ENCODE peak calls at places on chromosomes 13 and 19, in five cellular contexts. One of them, this sample, is unnamed.

GRCh38 chr13:32645854-32646253 is 59.6 kb downstream of the PDS5B start:
- DNase-seq in CD8-positive, alpha-beta T cell: no peak
- DNase-seq in pancreas: no peak
- DNase-seq in sigmoid colon: no peak
- DNase-seq in heart right ventricle: no peak
- DNase-seq in this sample: no peak

GRCh38 chr19:37519890-37520289 is 13.2 kb downstream of the ZNF793 start:
- DNase-seq in heart right ventricle: no peak
- DNase-seq in pancreas: no peak
- DNase-seq in sigmoid colon: no peak
- DNase-seq in CD8-positive, alpha-beta T cell: no peak
- DNase-seq in this sample: no peak

GRCh38 chr13:114021464-114022308 is 47.8 kb upstream of the C13orf46 start:
- DNase-seq in pancreas: no peak
- DNase-seq in CD8-positive, alpha-beta T cell: no peak
- DNase-seq in heart right ventricle: no peak
- DNase-seq in sigmoid colon: no peak
- DNase-seq in this sample: no peak

GRCh38 chr13:57630661-57631606 is 610 bp upstream of the PCDH17 start:
- DNase-seq in sigmoid colon: no peak
- DNase-seq in CD8-positive, alpha-beta T cell: no peak
- DNase-seq in heart right ventricle: peak; percentile 24
- DNase-seq in pancreas: no peak
- DNase-seq in this sample: no peak

GRCh38 chr13:94318418-94318817 is 161.1 kb downstream of the DCT start:
- DNase-seq in sigmoid colon: no peak
- DNase-seq in CD8-positive, alpha-beta T cell: no peak
- DNase-seq in heart right ventricle: no peak
- DNase-seq in pancreas: no peak
- DNase-seq in this sample: no peak

GRCh38 chr13:97434417-97435296 is 688 bp downstream of the RAP2A start:
- DNase-seq in heart right ventricle: peak; percentile 26
- DNase-seq in sigmoid colon: peak; percentile 78
- DNase-seq in pancreas: peak; percentile 22
- DNase-seq in CD8-positive, alpha-beta T cell: peak; percentile 18
- DNase-seq in this sample: peak; percentile 82

GRCh38 chr13:72208112-72208645 is 341.2 kb upstream of the DACH1 start:
- DNase-seq in CD8-positive, alpha-beta T cell: no peak
- DNase-seq in heart right ventricle: no peak
- DNase-seq in pancreas: no peak
- DNase-seq in sigmoid colon: no peak
- DNase-seq in this sample: no peak

GRCh38 chr13:33334831-33335230 is 49.3 kb upstream of the STARD13 start:
- DNase-seq in pancreas: no peak
- DNase-seq in sigmoid colon: no peak
- DNase-seq in CD8-positive, alpha-beta T cell: no peak
- DNase-seq in heart right ventricle: no peak
- DNase-seq in this sample: no peak

GRCh38 chr13:34361528-34361927 is 543.6 kb downstream of the RFC3 start:
- DNase-seq in sigmoid colon: no peak
- DNase-seq in CD8-positive, alpha-beta T cell: no peak
- DNase-seq in heart right ventricle: no peak
- DNase-seq in pancreas: no peak
- DNase-seq in this sample: no peak

GRCh38 chr13:71021810-71022422 is 845.1 kb downstream of the DACH1 start:
- DNase-seq in pancreas: no peak
- DNase-seq in CD8-positive, alpha-beta T cell: no peak
- DNase-seq in heart right ventricle: no peak
- DNase-seq in sigmoid colon: no peak
- DNase-seq in this sample: no peak

GRCh38 chr19:6530385-6531162 is at the start of gene TNFSF9:
- DNase-seq in pancreas: peak; percentile 77
- DNase-seq in CD8-positive, alpha-beta T cell: peak; percentile 80
- DNase-seq in sigmoid colon: peak; percentile 95
- DNase-seq in heart right ventricle: peak; percentile 84
- DNase-seq in this sample: peak; percentile 87

GRCh38 chr13:27450921-27451461 is 627 bp upstream of the MTIF3 start:
- DNase-seq in heart right ventricle: peak; percentile 26
- DNase-seq in pancreas: peak; percentile 31
- DNase-seq in CD8-positive, alpha-beta T cell: no peak
- DNase-seq in sigmoid colon: peak; percentile 73
- DNase-seq in this sample: no peak

GRCh38 chr19:18251587-18252369 is 22.5 kb downstream of the IQCN start:
- DNase-seq in heart right ventricle: peak; percentile 69
- DNase-seq in pancreas: peak; percentile 42
- DNase-seq in CD8-positive, alpha-beta T cell: peak; percentile 80
- DNase-seq in sigmoid colon: peak; percentile 85
- DNase-seq in this sample: peak; percentile 82

GRCh38 chr19:10270616-10271394 is at the start of gene ICAM1:
- DNase-seq in sigmoid colon: peak; percentile 93
- DNase-seq in CD8-positive, alpha-beta T cell: peak; percentile 57
- DNase-seq in heart right ventricle: peak; percentile 88
- DNase-seq in pancreas: peak; percentile 56
- DNase-seq in this sample: no peak

GRCh38 chr13:51396352-51396751 is 56.5 kb downstream of the INTS6 start:
- DNase-seq in CD8-positive, alpha-beta T cell: no peak
- DNase-seq in pancreas: no peak
- DNase-seq in heart right ventricle: no peak
- DNase-seq in sigmoid colon: no peak
- DNase-seq in this sample: no peak

GRCh38 chr13:36098080-36098479 is 33.1 kb downstream of the DCLK1 start:
- DNase-seq in pancreas: no peak
- DNase-seq in CD8-positive, alpha-beta T cell: no peak
- DNase-seq in sigmoid colon: no peak
- DNase-seq in heart right ventricle: no peak
- DNase-seq in this sample: no peak

GRCh38 chr13:113209336-113209879 is at the start of gene CUL4A:
- DNase-seq in heart right ventricle: peak; percentile 80
- DNase-seq in pancreas: peak; percentile 74
- DNase-seq in CD8-positive, alpha-beta T cell: peak; percentile 68
- DNase-seq in sigmoid colon: peak; percentile 88
- DNase-seq in this sample: peak; percentile 83

GRCh38 chr19:35856001-35856400 is 710 bp upstream of the KIRREL2 start:
- DNase-seq in sigmoid colon: no peak
- DNase-seq in CD8-positive, alpha-beta T cell: no peak
- DNase-seq in heart right ventricle: no peak
- DNase-seq in pancreas: peak; percentile 90
- DNase-seq in this sample: no peak

GRCh38 chr13:75101997-75102720 is 379.8 kb downstream of the TBC1D4 start:
- DNase-seq in sigmoid colon: no peak
- DNase-seq in CD8-positive, alpha-beta T cell: no peak
- DNase-seq in heart right ventricle: no peak
- DNase-seq in pancreas: no peak
- DNase-seq in this sample: no peak

GRCh38 chr13:113835461-113836274 is 28.2 kb downstream of the GAS6 start:
- DNase-seq in sigmoid colon: no peak
- DNase-seq in heart right ventricle: no peak
- DNase-seq in CD8-positive, alpha-beta T cell: no peak
- DNase-seq in pancreas: no peak
- DNase-seq in this sample: no peak

GRCh38 chr13:25059166-25059565 is 36.8 kb upstream of the PABPC3 start:
- DNase-seq in sigmoid colon: no peak
- DNase-seq in CD8-positive, alpha-beta T cell: no peak
- DNase-seq in heart right ventricle: no peak
- DNase-seq in pancreas: no peak
- DNase-seq in this sample: no peak

GRCh38 chr13:29434217-29434940 is 161.1 kb downstream of the SLC7A1 start:
- DNase-seq in sigmoid colon: no peak
- DNase-seq in pancreas: no peak
- DNase-seq in heart right ventricle: no peak
- DNase-seq in CD8-positive, alpha-beta T cell: no peak
- DNase-seq in this sample: no peak

GRCh38 chr13:97384366-97384765 is 49.6 kb upstream of the RAP2A start:
- DNase-seq in sigmoid colon: no peak
- DNase-seq in heart right ventricle: no peak
- DNase-seq in CD8-positive, alpha-beta T cell: no peak
- DNase-seq in pancreas: no peak
- DNase-seq in this sample: no peak

GRCh38 chr13:65615506-65615905 is 1614.6 kb downstream of the PCDH9 start:
- DNase-seq in pancreas: no peak
- DNase-seq in CD8-positive, alpha-beta T cell: no peak
- DNase-seq in heart right ventricle: no peak
- DNase-seq in sigmoid colon: no peak
- DNase-seq in this sample: no peak

GRCh38 chr19:38183227-38183914 is 40.7 kb downstream of the DPF1 start:
- DNase-seq in pancreas: no peak
- DNase-seq in CD8-positive, alpha-beta T cell: no peak
- DNase-seq in sigmoid colon: no peak
- DNase-seq in heart right ventricle: peak; percentile 36
- DNase-seq in this sample: no peak

GRCh38 chr13:90230311-90230710 is 1117.2 kb upstream of the MIR17HG start:
- DNase-seq in heart right ventricle: no peak
- DNase-seq in CD8-positive, alpha-beta T cell: no peak
- DNase-seq in sigmoid colon: no peak
- DNase-seq in pancreas: no peak
- DNase-seq in this sample: no peak

GRCh38 chr19:6236310-6237291 is 43.2 kb downstream of the MLLT1 start:
- DNase-seq in heart right ventricle: no peak
- DNase-seq in sigmoid colon: no peak
- DNase-seq in CD8-positive, alpha-beta T cell: no peak
- DNase-seq in pancreas: peak; percentile 94
- DNase-seq in this sample: no peak

GRCh38 chr19:54096642-54097106 is 3.9 kb downstream of the OSCAR start:
- DNase-seq in CD8-positive, alpha-beta T cell: no peak
- DNase-seq in heart right ventricle: no peak
- DNase-seq in pancreas: no peak
- DNase-seq in sigmoid colon: peak; percentile 68
- DNase-seq in this sample: no peak
- TF ChIP-seq CTCF in CD8-positive, alpha-beta T cell: no peak
- TF ChIP-seq CTCF in heart right ventricle: no peak
- TF ChIP-seq CTCF in pancreas: no peak
- TF ChIP-seq CTCF in sigmoid colon: no peak
- TF ChIP-seq CTCF in this sample: no peak

GRCh38 chr19:42422092-42422575 is 5.1 kb downstream of the LIPE start:
- DNase-seq in sigmoid colon: no peak
- DNase-seq in pancreas: no peak
- DNase-seq in heart right ventricle: peak; percentile 60
- DNase-seq in CD8-positive, alpha-beta T cell: no peak
- DNase-seq in this sample: no peak
- H3K4me3 ChIP-seq in sigmoid colon: no peak overlapping the region
- H3K4me3 ChIP-seq in pancreas: no peak overlapping the region
- H3K4me3 ChIP-seq in heart right ventricle: peak overlapping the region; percentile 62
- H3K4me3 ChIP-seq in CD8-positive, alpha-beta T cell: peak overlapping the region; percentile 78
- H3K4me3 ChIP-seq in this sample: peak overlapping the region; percentile 74

GRCh38 chr19:15829277-15829770 is 13.9 kb upstream of the OR10H1 start:
- DNase-seq in sigmoid colon: no peak
- DNase-seq in CD8-positive, alpha-beta T cell: no peak
- DNase-seq in heart right ventricle: no peak
- DNase-seq in pancreas: no peak
- DNase-seq in this sample: no peak
- H3K27ac ChIP-seq in sigmoid colon: no peak overlapping the region
- H3K27ac ChIP-seq in CD8-positive, alpha-beta T cell: no peak overlapping the region
- H3K27ac ChIP-seq in heart right ventricle: no peak overlapping the region
- H3K27ac ChIP-seq in pancreas: no peak overlapping the region
- H3K27ac ChIP-seq in this sample: no peak overlapping the region

GRCh38 chr19:3821857-3822364 is 35.7 kb upstream of the MATK start:
- DNase-seq in CD8-positive, alpha-beta T cell: peak; percentile 84
- DNase-seq in sigmoid colon: no peak
- DNase-seq in pancreas: peak; percentile 34
- DNase-seq in heart right ventricle: peak; percentile 38
- DNase-seq in this sample: no peak
- TF ChIP-seq CTCF in CD8-positive, alpha-beta T cell: peak; percentile 98
- TF ChIP-seq CTCF in sigmoid colon: peak; percentile 85
- TF ChIP-seq CTCF in pancreas: peak; percentile 98
- TF ChIP-seq CTCF in heart right ventricle: peak; percentile 97
- TF ChIP-seq CTCF in this sample: peak; percentile 88

GRCh38 chr19:55673465-55673864 is 1.6 kb upstream of the EPN1 start:
- DNase-seq in heart right ventricle: no peak
- DNase-seq in sigmoid colon: no peak
- DNase-seq in pancreas: no peak
- DNase-seq in CD8-positive, alpha-beta T cell: no peak
- DNase-seq in this sample: no peak

GRCh38 chr19:55673889-55674288 is 1.1 kb upstream of the EPN1 start:
- DNase-seq in pancreas: no peak
- DNase-seq in CD8-positive, alpha-beta T cell: no peak
- DNase-seq in heart right ventricle: no peak
- DNase-seq in sigmoid colon: no peak
- DNase-seq in this sample: no peak

GRCh38 chr19:55671054-55671378 is 4.0 kb upstream of the EPN1 start:
- DNase-seq in CD8-positive, alpha-beta T cell: no peak
- DNase-seq in pancreas: no peak
- DNase-seq in sigmoid colon: no peak
- DNase-seq in heart right ventricle: no peak
- DNase-seq in this sample: no peak

GRCh38 chr19:55670280-55671053 is 4.6 kb upstream of the EPN1 start:
- DNase-seq in heart right ventricle: no peak
- DNase-seq in sigmoid colon: peak; percentile 85
- DNase-seq in CD8-positive, alpha-beta T cell: no peak
- DNase-seq in pancreas: no peak
- DNase-seq in this sample: peak; percentile 88

DNA sequence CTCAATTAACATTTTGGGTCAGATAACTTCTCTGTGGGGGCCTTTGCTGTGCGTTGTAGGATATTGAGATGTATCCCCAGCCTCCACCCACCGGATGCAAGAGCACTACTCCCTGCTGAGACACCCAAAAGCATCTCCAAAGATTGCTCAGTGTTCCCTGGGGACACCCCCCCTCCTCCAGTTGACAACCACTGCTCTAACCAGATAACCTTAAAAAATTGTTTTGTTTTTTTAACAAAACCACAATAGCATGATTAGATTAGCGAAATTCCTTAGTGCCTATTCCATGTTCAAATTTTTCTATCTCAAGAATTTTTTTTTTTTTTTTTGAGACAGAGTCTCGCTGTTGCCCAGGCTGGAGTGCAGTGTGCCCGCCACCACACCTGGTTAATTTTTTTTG is 2.6 kb upstream of the EPN1 start:
- DNase-seq in CD8-positive, alpha-beta T cell: no peak
- DNase-seq in pancreas: no peak
- DNase-seq in sigmoid colon: no peak
- DNase-seq in heart right ventricle: no peak
- DNase-seq in this sample: no peak
- H3K4me3 ChIP-seq in CD8-positive, alpha-beta T cell: no peak overlapping the region
- H3K4me3 ChIP-seq in pancreas: no peak overlapping the region
- H3K4me3 ChIP-seq in sigmoid colon: no peak overlapping the region
- H3K4me3 ChIP-seq in heart right ventricle: no peak overlapping the region
- H3K4me3 ChIP-seq in this sample: no peak overlapping the region

GRCh38 chr19:50978772-50979390 is 4.8 kb downstream of the KLK7 start:
- DNase-seq in pancreas: no peak
- DNase-seq in heart right ventricle: no peak
- DNase-seq in CD8-positive, alpha-beta T cell: no peak
- DNase-seq in sigmoid colon: peak; percentile 9
- DNase-seq in this sample: no peak
- H3K27ac ChIP-seq in pancreas: no peak overlapping the region
- H3K27ac ChIP-seq in heart right ventricle: no peak overlapping the region
- H3K27ac ChIP-seq in CD8-positive, alpha-beta T cell: no peak overlapping the region
- H3K27ac ChIP-seq in sigmoid colon: no peak overlapping the region
- H3K27ac ChIP-seq in this sample: no peak overlapping the region